ENCODE peak calls at places on chromosomes 16 and 17, in ten cellular contexts. F is mucosa of gallbladder; A is activated CD4-positive, alpha-beta T cell treated with anti-CD3 and anti-CD28 coated beads, Interleukin-2, amount 50 U/mL, for 24 hours; X is kidney; G is psoas muscle; E is stimulated activated CD4-positive, alpha-beta T cell treated with anti-CD3 and anti-CD28 coated beads, Interleukin-2, amount 100 ng/mL, for 48 hours; Z is fibroblast of mammary gland; R is activated naive CD8-positive, alpha-beta T cell treated with anti-CD3 and anti-CD28 coated beads for 36 hours; N is AML-193; H is tibial nerve. Y is an unnamed sample.

GRCh38 chr16:72856797-72857196 is 191.1 kb downstream of the ZFHX3 start:
- DNase-seq in F (no peak), A (no peak), X (no peak), G (no peak), E (no peak), Z (peak; percentile 30), R (no peak), N (peak; percentile 41), H (no peak), Y (no peak)

GRCh38 chr16:68264128-68265077 is at the start of gene SLC7A6:
- DNase-seq in F (peak; percentile 62), A (peak; percentile 85), X (peak; percentile 92), G (peak; percentile 83), E (peak; percentile 81), Z (peak; percentile 64), R (peak; percentile 90), N (peak; percentile 84), H (peak; percentile 57), Y (peak; percentile 88)

GRCh38 chr17:15893333-15894024 is 51.5 kb upstream of the ADORA2B start:
- DNase-seq in F (no peak), A (no peak), X (no peak), G (no peak), E (no peak), Z (no peak), R (no peak), N (no peak), H (no peak), Y (no peak)

GRCh38 chr16:50419116-50419515 is 50.3 kb upstream of the BRD7 start:
- DNase-seq in F (no peak), A (no peak), X (no peak), G (no peak), E (no peak), Z (no peak), R (no peak), N (no peak), H (no peak), Y (no peak)

GRCh38 chr16:66517586-66518263 is 32.2 kb downstream of the TK2 start:
- DNase-seq in F (no peak), A (no peak), X (no peak), G (no peak), E (no peak), Z (no peak), R (no peak), N (no peak), H (no peak), Y (no peak)

GRCh38 chr17:74432484-74433391 is 850 bp downstream of the GPRC5C start:
- DNase-seq in F (no peak), A (no peak), X (peak; percentile 77), G (no peak), E (no peak), Z (no peak), R (no peak), N (no peak), H (no peak), Y (no peak)

GRCh38 chr17:28812980-28813377 is 29.6 kb downstream of the FAM222B start:
- DNase-seq in F (no peak), A (no peak), X (no peak), G (no peak), E (no peak), Z (peak; percentile 71), R (no peak), N (no peak), H (no peak), Y (no peak)

GRCh38 chr17:77451894-77452852 is 311.4 kb downstream of the SEC14L1 start:
- DNase-seq in F (peak; percentile 71), A (no peak), X (no peak), G (peak; percentile 67), E (no peak), Z (peak; percentile 67), R (no peak), N (peak; percentile 34), H (peak; percentile 67), Y (peak; percentile 91)

GRCh38 chr17:45722161-45722560 is 62.0 kb upstream of the CRHR1 start:
- DNase-seq in F (no peak), A (no peak), X (no peak), G (no peak), E (no peak), Z (peak; percentile 4), R (no peak), N (no peak), H (no peak), Y (peak; percentile 0)

GRCh38 chr17:3892095-3892998 is 506 bp downstream of the CAMKK1 start:
- DNase-seq in F (peak; percentile 78), A (peak; percentile 46), X (peak; percentile 94), G (peak; percentile 84), E (peak; percentile 23), Z (peak; percentile 80), R (peak; percentile 71), N (peak; percentile 42), H (peak; percentile 77), Y (peak; percentile 94)

GRCh38 chr17:1455748-1456599 is at the start of gene CRK:
- DNase-seq in F (peak; percentile 98), A (peak; percentile 96), X (peak; percentile 99), G (peak; percentile 97), E (peak; percentile 98), Z (peak; percentile 92), R (peak; percentile 99), N (peak; percentile 51), H (peak; percentile 87), Y (peak; percentile 97)

GRCh38 chr16:3175157-3176153 is 12.5 kb upstream of the OR1F1 start:
- DNase-seq in F (no peak), A (peak; percentile 48), X (peak; percentile 53), G (no peak), E (peak; percentile 69), Z (peak; percentile 75), R (peak; percentile 60), N (no peak), H (no peak), Y (no peak)

GRCh38 chr16:24943471-24943870 is 71.7 kb downstream of the ARHGAP17 start:
- DNase-seq in F (no peak), A (no peak), X (no peak), G (no peak), E (no peak), Z (no peak), R (no peak), N (no peak), H (no peak), Y (peak; percentile 4)

GRCh38 chr16:57935904-57936303 is 35.0 kb downstream of the CNGB1 start:
- DNase-seq in F (no peak), A (no peak), X (no peak), G (no peak), E (no peak), Z (no peak), R (no peak), N (no peak), H (no peak), Y (no peak)

GRCh38 chr16:76668207-76668725 is 391.1 kb downstream of the CNTNAP4 start:
- DNase-seq in F (no peak), A (no peak), X (no peak), G (no peak), E (no peak), Z (no peak), R (no peak), N (no peak), H (no peak), Y (no peak)

GRCh38 chr17:34366051-34366450 is 3.0 kb upstream of the CCL1 start:
- DNase-seq in F (no peak), A (no peak), X (no peak), G (no peak), E (no peak), Z (no peak), R (no peak), N (no peak), H (no peak), Y (no peak)

GRCh38 chr17:77693301-77693700 is 265.2 kb upstream of the TNRC6C start:
- DNase-seq in F (no peak), A (no peak), X (no peak), G (no peak), E (no peak), Z (no peak), R (no peak), N (no peak), H (no peak), Y (no peak)

GRCh38 chr16:70553645-70554044 is 30.0 kb downstream of the SF3B3 start:
- DNase-seq in F (no peak), A (no peak), X (no peak), G (no peak), E (no peak), Z (peak; percentile 92), R (no peak), N (no peak), H (no peak), Y (no peak)

GRCh38 chr16:20704281-20704680 is 6.8 kb upstream of the ACSM1 start:
- DNase-seq in F (no peak), A (no peak), X (no peak), G (no peak), E (no peak), Z (no peak), R (no peak), N (no peak), H (no peak), Y (no peak)

GRCh38 chr17:45147581-45148182 is 593 bp upstream of the HEXIM1 start:
- DNase-seq in F (peak; percentile 82), A (peak; percentile 75), X (peak; percentile 95), G (peak; percentile 84), E (peak; percentile 73), Z (peak; percentile 95), R (peak; percentile 83), N (peak; percentile 97), H (peak; percentile 83), Y (no peak)

GRCh38 chr16:60041671-60042070 is 1307.6 kb upstream of the GOT2 start:
- DNase-seq in F (no peak), A (no peak), X (no peak), G (no peak), E (no peak), Z (no peak), R (no peak), N (no peak), H (no peak), Y (no peak)

GRCh38 chr16:83404261-83404660 is 403.5 kb upstream of the HSBP1 start:
- DNase-seq in F (no peak), A (no peak), X (no peak), G (no peak), E (no peak), Z (no peak), R (no peak), N (no peak), H (no peak), Y (no peak)

GRCh38 chr17:50986989-50987660 is 121.0 kb upstream of the TOB1 start:
- DNase-seq in F (no peak), A (no peak), X (no peak), G (no peak), E (no peak), Z (peak; percentile 73), R (no peak), N (no peak), H (no peak), Y (no peak)

GRCh38 chr17:40355804-40356758 is 8.5 kb downstream of the GJD3 start:
- DNase-seq in F (no peak), A (no peak), X (peak; percentile 92), G (peak; percentile 54), E (no peak), Z (no peak), R (no peak), N (no peak), H (no peak), Y (no peak)

Y was measured in suprapubic skin.